ENCODE peak calls at places on chromosomes 13 and 19, in eight cellular contexts. One of them, this sample, is unnamed.

GRCh38 chr13:35874704-35875103 is 256.5 kb downstream of the DCLK1 start:
- DNase-seq in suprapubic skin: peak
- DNase-seq in fibroblast of lung: no peak
- DNase-seq in kidney epithelial cell: no peak
- DNase-seq in transverse colon: no peak
- DNase-seq in choroid plexus epithelial cell: no peak
- DNase-seq in nephron progenitor cell: no peak
- DNase-seq in pancreas: no peak
- DNase-seq in this sample: no peak

GRCh38 chr19:55778331-55778730 is 9.4 kb downstream of the RFPL4AL1 start:
- DNase-seq in suprapubic skin: no peak
- DNase-seq in fibroblast of lung: no peak
- DNase-seq in kidney epithelial cell: no peak
- DNase-seq in transverse colon: no peak
- DNase-seq in choroid plexus epithelial cell: no peak
- DNase-seq in nephron progenitor cell: no peak
- DNase-seq in pancreas: no peak
- DNase-seq in this sample: no peak

GRCh38 chr13:96052655-96053002 is 572 bp downstream of the UGGT2 start:
- DNase-seq in suprapubic skin: no peak
- DNase-seq in fibroblast of lung: peak
- DNase-seq in kidney epithelial cell: peak
- DNase-seq in transverse colon: no peak
- DNase-seq in choroid plexus epithelial cell: peak
- DNase-seq in nephron progenitor cell: no peak
- DNase-seq in pancreas: no peak
- DNase-seq in this sample: peak

GRCh38 chr13:95624020-95624419 is 20.5 kb downstream of the DZIP1 start:
- DNase-seq in suprapubic skin: no peak
- DNase-seq in fibroblast of lung: peak
- DNase-seq in kidney epithelial cell: no peak
- DNase-seq in transverse colon: no peak
- DNase-seq in choroid plexus epithelial cell: peak
- DNase-seq in nephron progenitor cell: peak
- DNase-seq in pancreas: no peak
- DNase-seq in this sample: peak

GRCh38 chr19:41264581-41265375 is 606 bp downstream of the HNRNPUL1 start:
- DNase-seq in suprapubic skin: peak
- DNase-seq in fibroblast of lung: peak
- DNase-seq in kidney epithelial cell: no peak
- DNase-seq in transverse colon: peak
- DNase-seq in choroid plexus epithelial cell: peak
- DNase-seq in nephron progenitor cell: peak
- DNase-seq in pancreas: peak
- DNase-seq in this sample: no peak

GRCh38 chr19:49879243-49879960 is 1.9 kb downstream of the TBC1D17 start:
- DNase-seq in suprapubic skin: no peak
- DNase-seq in fibroblast of lung: no peak
- DNase-seq in kidney epithelial cell: no peak
- DNase-seq in transverse colon: no peak
- DNase-seq in choroid plexus epithelial cell: no peak
- DNase-seq in nephron progenitor cell: no peak
- DNase-seq in pancreas: peak
- DNase-seq in this sample: no peak

GRCh38 chr19:54390942-54391577 is 24.2 kb upstream of the TTYH1 start:
- DNase-seq in suprapubic skin: no peak
- DNase-seq in fibroblast of lung: peak
- DNase-seq in kidney epithelial cell: peak
- DNase-seq in transverse colon: peak
- DNase-seq in choroid plexus epithelial cell: peak
- DNase-seq in nephron progenitor cell: peak
- DNase-seq in pancreas: peak
- DNase-seq in this sample: peak

GRCh38 chr13:99726261-99726894 is 225.1 kb downstream of the TM9SF2 start:
- DNase-seq in suprapubic skin: no peak
- DNase-seq in fibroblast of lung: no peak
- DNase-seq in kidney epithelial cell: no peak
- DNase-seq in transverse colon: no peak
- DNase-seq in choroid plexus epithelial cell: no peak
- DNase-seq in nephron progenitor cell: no peak
- DNase-seq in pancreas: no peak
- DNase-seq in this sample: no peak

GRCh38 chr13:111657013-111657412 is 336.6 kb downstream of the TEX29 start:
- DNase-seq in suprapubic skin: no peak
- DNase-seq in fibroblast of lung: no peak
- DNase-seq in kidney epithelial cell: no peak
- DNase-seq in transverse colon: no peak
- DNase-seq in choroid plexus epithelial cell: no peak
- DNase-seq in nephron progenitor cell: no peak
- DNase-seq in pancreas: no peak
- DNase-seq in this sample: no peak

GRCh38 chr13:32254416-32254815 is 60.7 kb downstream of the ZAR1L start:
- DNase-seq in suprapubic skin: no peak
- DNase-seq in fibroblast of lung: no peak
- DNase-seq in kidney epithelial cell: no peak
- DNase-seq in transverse colon: no peak
- DNase-seq in choroid plexus epithelial cell: no peak
- DNase-seq in nephron progenitor cell: no peak
- DNase-seq in pancreas: no peak
- DNase-seq in this sample: no peak

GRCh38 chr13:35764359-35765015 is 288.0 kb upstream of the MAB21L1 start:
- DNase-seq in suprapubic skin: no peak
- DNase-seq in fibroblast of lung: no peak
- DNase-seq in kidney epithelial cell: no peak
- DNase-seq in transverse colon: no peak
- DNase-seq in choroid plexus epithelial cell: peak
- DNase-seq in nephron progenitor cell: no peak
- DNase-seq in pancreas: no peak
- DNase-seq in this sample: peak

GRCh38 chr19:42313096-42313839 is at the start of gene TMEM145:
- DNase-seq in suprapubic skin: no peak
- DNase-seq in fibroblast of lung: peak
- DNase-seq in kidney epithelial cell: no peak
- DNase-seq in transverse colon: peak
- DNase-seq in choroid plexus epithelial cell: peak
- DNase-seq in nephron progenitor cell: peak
- DNase-seq in pancreas: no peak
- DNase-seq in this sample: no peak

GRCh38 chr13:46183018-46183940 is 1.3 kb upstream of the LCP1 start:
- DNase-seq in suprapubic skin: no peak
- DNase-seq in fibroblast of lung: no peak
- DNase-seq in kidney epithelial cell: no peak
- DNase-seq in transverse colon: no peak
- DNase-seq in choroid plexus epithelial cell: no peak
- DNase-seq in nephron progenitor cell: no peak
- DNase-seq in pancreas: no peak
- DNase-seq in this sample: no peak

GRCh38 chr13:105940882-105941281 is 594.6 kb downstream of the EFNB2 start:
- DNase-seq in suprapubic skin: no peak
- DNase-seq in fibroblast of lung: no peak
- DNase-seq in kidney epithelial cell: no peak
- DNase-seq in transverse colon: no peak
- DNase-seq in choroid plexus epithelial cell: no peak
- DNase-seq in nephron progenitor cell: no peak
- DNase-seq in pancreas: no peak
- DNase-seq in this sample: no peak

GRCh38 chr13:105936816-105937215 is 598.6 kb downstream of the EFNB2 start:
- DNase-seq in suprapubic skin: no peak
- DNase-seq in fibroblast of lung: no peak
- DNase-seq in kidney epithelial cell: no peak
- DNase-seq in transverse colon: no peak
- DNase-seq in choroid plexus epithelial cell: peak
- DNase-seq in nephron progenitor cell: no peak
- DNase-seq in pancreas: no peak
- DNase-seq in this sample: no peak

DNA sequence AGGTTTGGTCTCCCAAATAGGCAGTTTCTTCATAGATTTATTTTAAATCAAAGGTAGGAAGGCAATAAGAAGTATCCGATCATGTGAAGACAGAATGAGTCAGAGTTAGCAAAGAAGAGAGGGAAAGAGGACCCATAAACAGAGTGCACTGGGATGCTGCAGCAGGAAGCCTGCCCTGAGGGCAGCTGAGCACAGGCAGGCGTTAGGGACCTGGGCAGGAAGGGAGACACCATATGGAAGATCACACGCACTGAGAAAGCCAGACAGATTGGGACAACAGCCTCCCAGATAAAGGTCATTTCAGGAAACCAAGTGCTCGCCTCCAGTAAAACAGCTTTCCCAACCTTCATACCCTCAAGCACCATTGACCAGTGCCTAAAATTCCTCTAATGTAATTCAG is 598.0 kb downstream of the EFNB2 start:
- DNase-seq in suprapubic skin: no peak
- DNase-seq in fibroblast of lung: no peak
- DNase-seq in kidney epithelial cell: no peak
- DNase-seq in transverse colon: no peak
- DNase-seq in choroid plexus epithelial cell: no peak
- DNase-seq in nephron progenitor cell: no peak
- DNase-seq in pancreas: no peak
- DNase-seq in this sample: no peak
- TF ChIP-seq CTCF in suprapubic skin: no peak
- TF ChIP-seq CTCF in fibroblast of lung: no peak
- TF ChIP-seq CTCF in kidney epithelial cell: no peak
- TF ChIP-seq CTCF in transverse colon: no peak
- TF ChIP-seq CTCF in choroid plexus epithelial cell: no peak
- TF ChIP-seq CTCF in nephron progenitor cell: no peak
- TF ChIP-seq CTCF in pancreas: no peak
- TF ChIP-seq CTCF in this sample: no peak

GRCh38 chr19:1172353-1173159 is 1.5 kb downstream of the SBNO2 start:
- DNase-seq in suprapubic skin: peak
- DNase-seq in fibroblast of lung: peak
- DNase-seq in kidney epithelial cell: no peak
- DNase-seq in transverse colon: peak
- DNase-seq in choroid plexus epithelial cell: peak
- DNase-seq in nephron progenitor cell: peak
- DNase-seq in pancreas: no peak
- DNase-seq in this sample: peak

GRCh38 chr19:1175020-1175419 is 952 bp upstream of the SBNO2 start:
- DNase-seq in suprapubic skin: no peak
- DNase-seq in fibroblast of lung: no peak
- DNase-seq in kidney epithelial cell: no peak
- DNase-seq in transverse colon: no peak
- DNase-seq in choroid plexus epithelial cell: no peak
- DNase-seq in nephron progenitor cell: no peak
- DNase-seq in pancreas: no peak
- DNase-seq in this sample: no peak

GRCh38 chr19:1173160-1173844 is 766 bp downstream of the SBNO2 start:
- DNase-seq in suprapubic skin: peak
- DNase-seq in fibroblast of lung: no peak
- DNase-seq in kidney epithelial cell: no peak
- DNase-seq in transverse colon: no peak
- DNase-seq in choroid plexus epithelial cell: no peak
- DNase-seq in nephron progenitor cell: peak
- DNase-seq in pancreas: no peak
- DNase-seq in this sample: no peak

GRCh38 chr19:1171755-1172352 is 2.2 kb downstream of the SBNO2 start:
- DNase-seq in suprapubic skin: peak
- DNase-seq in fibroblast of lung: no peak
- DNase-seq in kidney epithelial cell: no peak
- DNase-seq in transverse colon: no peak
- DNase-seq in choroid plexus epithelial cell: peak
- DNase-seq in nephron progenitor cell: no peak
- DNase-seq in pancreas: no peak
- DNase-seq in this sample: no peak

DNA sequence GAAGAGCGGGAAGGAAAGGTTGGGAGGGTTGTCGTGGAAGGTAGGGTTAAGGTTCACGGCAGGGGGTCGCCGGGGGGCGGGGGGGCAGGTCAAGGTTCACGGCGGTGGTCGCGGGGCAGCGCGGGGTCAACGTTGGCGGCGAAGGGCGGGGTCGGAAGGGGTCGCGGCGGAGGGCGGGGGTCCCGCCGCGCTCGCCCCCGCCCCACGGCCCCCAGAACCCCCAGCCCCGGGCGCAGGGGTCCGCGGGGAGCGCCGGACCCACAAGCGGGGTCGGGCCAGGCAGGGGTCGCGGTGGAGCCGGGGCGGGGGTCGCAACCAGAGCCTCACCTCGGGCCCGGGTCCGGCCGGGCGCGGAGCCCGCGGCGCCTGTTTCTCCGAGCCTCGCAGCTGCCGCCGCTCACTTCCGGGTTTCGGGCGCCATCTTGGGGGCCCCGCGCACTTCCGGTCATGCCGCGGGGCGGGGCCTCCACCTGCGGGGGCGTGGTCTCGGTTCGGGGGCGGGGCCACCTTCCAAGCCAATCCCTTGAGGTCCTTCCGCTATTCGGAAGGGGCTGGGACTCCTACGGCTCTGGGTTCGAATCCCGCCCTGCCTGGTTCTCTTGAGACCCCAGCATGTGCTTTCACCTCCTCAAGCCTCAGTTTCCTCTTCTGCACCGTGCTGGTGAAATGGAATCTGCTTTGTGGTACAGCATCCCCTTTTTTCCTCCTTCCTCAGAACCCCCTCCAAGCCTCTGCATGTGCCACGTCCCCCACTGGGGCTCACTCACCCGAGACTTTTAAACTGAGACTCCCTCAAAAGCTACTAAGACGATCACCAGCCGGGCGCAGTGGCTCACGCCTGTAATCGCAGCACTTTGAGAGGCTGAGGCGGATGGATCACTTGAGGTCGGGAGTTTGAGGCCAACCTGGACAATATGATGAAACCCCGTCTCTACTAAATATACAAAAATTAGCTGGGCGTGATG is at the start of gene SBNO2:
- DNase-seq in suprapubic skin: peak
- DNase-seq in fibroblast of lung: peak
- DNase-seq in kidney epithelial cell: no peak
- DNase-seq in transverse colon: peak
- DNase-seq in choroid plexus epithelial cell: peak
- DNase-seq in nephron progenitor cell: peak
- DNase-seq in pancreas: peak
- DNase-seq in this sample: peak
- TF ChIP-seq CTCF in suprapubic skin: no peak
- TF ChIP-seq CTCF in fibroblast of lung: no peak
- TF ChIP-seq CTCF in kidney epithelial cell: no peak
- TF ChIP-seq CTCF in transverse colon: no peak
- TF ChIP-seq CTCF in choroid plexus epithelial cell: no peak
- TF ChIP-seq CTCF in nephron progenitor cell: no peak
- TF ChIP-seq CTCF in pancreas: no peak
- TF ChIP-seq CTCF in this sample: no peak

DNA sequence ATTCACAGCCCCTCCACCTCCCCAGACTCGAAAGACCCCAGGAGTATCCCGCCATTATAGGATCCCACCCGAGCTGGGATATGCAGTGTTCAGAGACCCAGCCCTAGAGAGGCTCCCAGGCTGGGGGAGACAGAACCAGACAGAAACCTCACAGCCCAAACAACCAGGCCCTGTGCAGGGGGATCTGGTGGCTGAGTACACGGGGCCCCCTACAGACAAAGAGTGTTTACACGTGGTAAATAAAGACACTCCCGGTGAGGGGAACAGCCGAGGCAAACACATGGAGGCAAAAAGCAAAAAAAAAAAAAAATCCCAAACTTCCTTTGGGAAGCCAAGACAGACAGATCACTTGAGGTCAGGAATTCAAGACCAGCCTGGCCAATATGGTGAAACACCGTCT is 25.1 kb downstream of the TINCR start:
- DNase-seq in suprapubic skin: no peak
- DNase-seq in fibroblast of lung: no peak
- DNase-seq in kidney epithelial cell: no peak
- DNase-seq in transverse colon: no peak
- DNase-seq in choroid plexus epithelial cell: peak
- DNase-seq in nephron progenitor cell: no peak
- DNase-seq in pancreas: no peak
- DNase-seq in this sample: no peak
- TF ChIP-seq CTCF in suprapubic skin: no peak
- TF ChIP-seq CTCF in fibroblast of lung: no peak
- TF ChIP-seq CTCF in kidney epithelial cell: no peak
- TF ChIP-seq CTCF in transverse colon: no peak
- TF ChIP-seq CTCF in choroid plexus epithelial cell: peak
- TF ChIP-seq CTCF in nephron progenitor cell: no peak
- TF ChIP-seq CTCF in pancreas: no peak
- TF ChIP-seq CTCF in this sample: no peak

GRCh38 chr19:480016-480855 is 16.1 kb upstream of the MADCAM1 start:
- DNase-seq in suprapubic skin: no peak
- DNase-seq in fibroblast of lung: peak
- DNase-seq in kidney epithelial cell: no peak
- DNase-seq in transverse colon: peak
- DNase-seq in choroid plexus epithelial cell: peak
- DNase-seq in nephron progenitor cell: peak
- DNase-seq in pancreas: peak
- DNase-seq in this sample: peak
- TF ChIP-seq CTCF in suprapubic skin: peak
- TF ChIP-seq CTCF in fibroblast of lung: peak
- TF ChIP-seq CTCF in kidney epithelial cell: peak
- TF ChIP-seq CTCF in transverse colon: peak
- TF ChIP-seq CTCF in choroid plexus epithelial cell: peak
- TF ChIP-seq CTCF in nephron progenitor cell: peak
- TF ChIP-seq CTCF in pancreas: peak
- TF ChIP-seq CTCF in this sample: peak

This sample was measured in HFFc6.